ENCODE peak calls at places on chromosomes 12 and 14, in eight cellular contexts. L, R, Y, O, V, T, F and H are unnamed samples.

GRCh38 chr14:32530800-32531199 is 201.7 kb downstream of the AKAP6 start:
- DNase-seq in L (no peak), R (no peak), Y (no peak), O (no peak), V (no peak), T (no peak), F (no peak), H (no peak)

GRCh38 chr14:58904771-58905170 is 267.0 kb downstream of the DACT1 start:
- DNase-seq in L (no peak), R (no peak), Y (no peak), O (no peak), V (no peak), T (no peak), F (no peak), H (no peak)

GRCh38 chr14:99660006-99660566 is 15.2 kb downstream of the HHIPL1 start:
- DNase-seq in L (no peak), R (no peak), Y (peak), O (no peak), V (no peak), T (no peak), F (no peak), H (no peak)

GRCh38 chr14:77593501-77593911 is 22.9 kb downstream of the SPTLC2 start:
- DNase-seq in L (no peak), R (no peak), Y (no peak), O (no peak), V (no peak), T (no peak), F (peak), H (no peak)

GRCh38 chr14:59190372-59190771 is 1.9 kb downstream of the DAAM1 start:
- DNase-seq in L (peak), R (no peak), Y (peak), O (no peak), V (no peak), T (peak), F (peak), H (no peak)

GRCh38 chr14:54085841-54086240 is 129.2 kb upstream of the BMP4 start:
- DNase-seq in L (no peak), R (no peak), Y (no peak), O (no peak), V (no peak), T (no peak), F (no peak), H (no peak)

GRCh38 chr12:123532808-123533649 is 490 bp downstream of the RILPL1 start:
- DNase-seq in L (no peak), R (no peak), Y (peak), O (no peak), V (peak), T (no peak), F (peak), H (no peak)

GRCh38 chr14:61560323-61560722 is 135.0 kb upstream of the HIF1A start:
- DNase-seq in L (no peak), R (no peak), Y (no peak), O (no peak), V (no peak), T (no peak), F (no peak), H (no peak)